ENCODE peak calls at places on chromosomes 11 and 22, in five cellular contexts. One of them, this sample, is unnamed.

GRCh38 chr22:49568751-49569285 is 258.9 kb downstream of the BRD1 start:
- DNase-seq in cardiac fibroblast: no peak
- DNase-seq in T-helper 1 cell: no peak
- DNase-seq in LoVo: no peak
- DNase-seq in T-helper 9 cell: no peak
- DNase-seq in this sample: no peak

GRCh38 chr11:19597876-19598275 is 114.8 kb upstream of the NAV2 start:
- DNase-seq in T-helper 9 cell: no peak
- DNase-seq in T-helper 1 cell: no peak
- DNase-seq in cardiac fibroblast: no peak
- DNase-seq in LoVo: no peak
- DNase-seq in this sample: no peak

GRCh38 chr11:28338371-28338770 is 230.2 kb downstream of the METTL15 start:
- DNase-seq in T-helper 9 cell: no peak
- DNase-seq in LoVo: no peak
- DNase-seq in cardiac fibroblast: no peak
- DNase-seq in T-helper 1 cell: no peak
- DNase-seq in this sample: no peak

GRCh38 chr11:128862913-128863660 is 4.0 kb downstream of the KCNJ1 start:
- DNase-seq in LoVo: no peak
- DNase-seq in T-helper 9 cell: no peak
- DNase-seq in cardiac fibroblast: peak; percentile 31
- DNase-seq in T-helper 1 cell: no peak
- DNase-seq in this sample: peak; percentile 29

GRCh38 chr22:36764060-36764459 is 11.9 kb downstream of the IFT27 start:
- DNase-seq in cardiac fibroblast: no peak
- DNase-seq in T-helper 9 cell: no peak
- DNase-seq in T-helper 1 cell: no peak
- DNase-seq in LoVo: no peak
- DNase-seq in this sample: no peak

GRCh38 chr11:44611687-44612437 is 46.4 kb downstream of the CD82 start:
- DNase-seq in LoVo: no peak
- DNase-seq in T-helper 1 cell: peak; percentile 28
- DNase-seq in cardiac fibroblast: no peak
- DNase-seq in T-helper 9 cell: peak; percentile 61
- DNase-seq in this sample: no peak

GRCh38 chr11:64971421-64972233 is at the start of gene MAJIN:
- DNase-seq in T-helper 9 cell: peak; percentile 85
- DNase-seq in T-helper 1 cell: peak; percentile 82
- DNase-seq in cardiac fibroblast: peak; percentile 83
- DNase-seq in LoVo: no peak
- DNase-seq in this sample: peak; percentile 93

GRCh38 chr11:75583710-75584658 is 21.9 kb downstream of the SERPINH1 start:
- DNase-seq in T-helper 1 cell: no peak
- DNase-seq in T-helper 9 cell: no peak
- DNase-seq in cardiac fibroblast: peak; percentile 79
- DNase-seq in LoVo: peak; percentile 18
- DNase-seq in this sample: no peak

GRCh38 chr11:48006301-48006992 is 26.1 kb downstream of the PTPRJ start:
- DNase-seq in LoVo: no peak
- DNase-seq in T-helper 9 cell: no peak
- DNase-seq in T-helper 1 cell: no peak
- DNase-seq in cardiac fibroblast: peak; percentile 71
- DNase-seq in this sample: peak; percentile 69

GRCh38 chr22:19303785-19304184 is 12.3 kb upstream of the CLTCL1 start:
- DNase-seq in T-helper 1 cell: no peak
- DNase-seq in LoVo: no peak
- DNase-seq in T-helper 9 cell: no peak
- DNase-seq in cardiac fibroblast: no peak
- DNase-seq in this sample: no peak

GRCh38 chr22:38313384-38313955 is 3.8 kb downstream of the CSNK1E start:
- DNase-seq in LoVo: no peak
- DNase-seq in cardiac fibroblast: peak; percentile 90
- DNase-seq in T-helper 1 cell: no peak
- DNase-seq in T-helper 9 cell: no peak
- DNase-seq in this sample: peak; percentile 48

GRCh38 chr11:70397336-70397982 is 870 bp upstream of the CTTN start:
- DNase-seq in T-helper 1 cell: no peak
- DNase-seq in LoVo: no peak
- DNase-seq in cardiac fibroblast: peak; percentile 35
- DNase-seq in T-helper 9 cell: no peak
- DNase-seq in this sample: no peak

GRCh38 chr11:92045325-92045724 is 179.3 kb upstream of the FAT3 start:
- DNase-seq in T-helper 9 cell: no peak
- DNase-seq in LoVo: no peak
- DNase-seq in cardiac fibroblast: no peak
- DNase-seq in T-helper 1 cell: no peak
- DNase-seq in this sample: no peak

GRCh38 chr22:17672417-17672991 is 33.9 kb downstream of the BCL2L13 start:
- DNase-seq in cardiac fibroblast: no peak
- DNase-seq in T-helper 1 cell: no peak
- DNase-seq in LoVo: no peak
- DNase-seq in T-helper 9 cell: no peak
- DNase-seq in this sample: no peak

GRCh38 chr11:10514210-10514609 is 26.8 kb downstream of the RNF141 start:
- DNase-seq in LoVo: peak; percentile 22
- DNase-seq in T-helper 9 cell: no peak
- DNase-seq in T-helper 1 cell: no peak
- DNase-seq in cardiac fibroblast: peak; percentile 59
- DNase-seq in this sample: no peak